ENCODE peak calls at places on chromosome 3, in nine cellular contexts. H, W, J, Q, M, S, G, E and B are unnamed samples.

GRCh38 chr3:59438492-59438891 is 388.7 kb upstream of the CFAP20DC start:
- DNase-seq in G (no peak), J (no peak), E (no peak), Q (no peak), S (no peak), W (no peak), H (no peak), M (no peak), B (no peak)

GRCh38 chr3:40137586-40138295 is 171.8 kb upstream of the EIF1B start:
- DNase-seq in J (no peak), S (no peak), W (no peak), M (no peak), Q (no peak), G (no peak), H (no peak), E (no peak), B (no peak)

GRCh38 chr3:72974956-72975355 is 21.7 kb upstream of the PPP4R2 start:
- DNase-seq in E (no peak), Q (no peak), S (no peak), H (no peak), M (peak), G (no peak), J (no peak), W (no peak), B (no peak)

GRCh38 chr3:60445416-60445815 is 805.8 kb downstream of the FHIT start:
- DNase-seq in G (no peak), J (no peak), Q (no peak), M (no peak), H (no peak), E (no peak), S (no peak), W (no peak), B (no peak)

GRCh38 chr3:142543307-142543706 is 35.2 kb downstream of the ATR start:
- DNase-seq in W (no peak), J (no peak), G (no peak), E (no peak), S (no peak), M (no peak), H (no peak), Q (no peak), B (no peak)

GRCh38 chr3:65597225-65597951 is 441.3 kb downstream of the MAGI1 start:
- DNase-seq in Q (peak), W (peak), M (no peak), E (peak), J (peak), S (peak), G (no peak), H (peak), B (peak)

GRCh38 chr3:120793601-120794000 is 51.1 kb downstream of the GTF2E1 start:
- DNase-seq in J (no peak), H (no peak), G (no peak), S (no peak), M (no peak), E (no peak), W (no peak), Q (no peak), B (no peak)

GRCh38 chr3:128549283-128550112 is 56.5 kb upstream of the GATA2 start:
- DNase-seq in Q (peak), E (no peak), W (peak), H (no peak), J (peak), G (no peak), M (no peak), S (no peak), B (peak)

GRCh38 chr3:111156506-111156905 is 84.9 kb downstream of the NECTIN3 start:
- DNase-seq in S (peak), Q (no peak), G (no peak), W (no peak), H (no peak), E (no peak), M (no peak), J (no peak), B (no peak)

GRCh38 chr3:127482216-127483004 is 108.1 kb downstream of the TPRA1 start:
- DNase-seq in Q (no peak), W (no peak), H (no peak), E (no peak), J (no peak), S (no peak), M (no peak), G (no peak), B (no peak)

GRCh38 chr3:34382859-34383258 is 584.4 kb downstream of the PDCD6IP start:
- DNase-seq in G (no peak), H (no peak), M (no peak), Q (no peak), J (peak), S (no peak), W (no peak), E (no peak), B (no peak)

GRCh38 chr3:66014056-66014455 is 24.7 kb downstream of the MAGI1 start:
- DNase-seq in W (no peak), M (no peak), Q (no peak), H (no peak), S (no peak), J (no peak), G (no peak), E (no peak), B (no peak)

GRCh38 chr3:114411811-114412803 is 118.3 kb downstream of the TIGIT start:
- DNase-seq in H (no peak), E (no peak), J (peak), W (no peak), M (peak), S (no peak), Q (peak), G (no peak), B (peak)

GRCh38 chr3:43960448-43960840 is 269.7 kb downstream of the ABHD5 start:
- DNase-seq in J (no peak), Q (peak), H (no peak), M (no peak), E (no peak), G (no peak), S (no peak), W (no peak), B (no peak)

GRCh38 chr3:14369675-14370669 is 32.4 kb upstream of the SLC6A6 start:
- DNase-seq in G (no peak), H (no peak), Q (no peak), S (peak), J (peak), M (no peak), W (peak), E (peak), B (no peak)

GRCh38 chr3:35758358-35758757 is 119.0 kb downstream of the ARPP21 start:
- DNase-seq in E (no peak), J (no peak), Q (no peak), G (no peak), S (peak), H (no peak), M (no peak), W (no peak), B (no peak)

GRCh38 chr3:131762981-131763380 is 260.2 kb upstream of the MRPL3 start:
- DNase-seq in E (no peak), G (no peak), W (no peak), J (no peak), Q (no peak), S (no peak), M (no peak), H (no peak), B (no peak)

GRCh38 chr3:195080125-195080524 is 190.8 kb downstream of the XXYLT1 start:
- DNase-seq in H (no peak), M (no peak), G (no peak), E (no peak), W (peak), J (peak), Q (no peak), S (no peak), B (no peak)

GRCh38 chr3:108394016-108394415 is 97.7 kb downstream of the HHLA2 start:
- DNase-seq in M (no peak), E (no peak), H (no peak), G (no peak), W (no peak), Q (no peak), S (no peak), J (no peak), B (no peak)

GRCh38 chr3:116440196-116440595 is 5.1 kb downstream of the LSAMP start:
- DNase-seq in W (no peak), G (no peak), M (no peak), Q (peak), J (no peak), H (no peak), S (no peak), E (no peak), B (no peak)

GRCh38 chr3:36774072-36774471 is 9.7 kb upstream of the DCLK3 start:
- DNase-seq in Q (no peak), G (no peak), W (no peak), S (no peak), M (no peak), E (no peak), J (no peak), H (no peak), B (no peak)

GRCh38 chr3:162368377-162368776 is 871.8 kb downstream of the OTOL1 start:
- DNase-seq in S (no peak), M (no peak), E (no peak), J (no peak), W (no peak), H (no peak), G (no peak), Q (no peak), B (no peak)

GRCh38 chr3:32743934-32744333 is 58.9 kb downstream of the CNOT10 start:
- DNase-seq in W (no peak), M (no peak), J (no peak), Q (no peak), G (no peak), E (no peak), H (no peak), S (no peak), B (no peak)

GRCh38 chr3:61789861-61790260 is 228.5 kb downstream of the PTPRG start:
- DNase-seq in M (no peak), G (no peak), W (no peak), Q (no peak), E (no peak), J (no peak), S (no peak), H (no peak), B (no peak)

GRCh38 chr3:194931366-194931765 is 245.7 kb downstream of the FAM43A start:
- DNase-seq in J (no peak), W (no peak), M (no peak), G (no peak), H (no peak), S (no peak), Q (no peak), E (no peak), B (no peak)

GRCh38 chr3:195425849-195426248 is 17.0 kb downstream of the ACAP2 start:
- DNase-seq in Q (no peak), G (no peak), W (no peak), J (no peak), E (no peak), M (no peak), H (no peak), S (no peak), B (no peak)